ENCODE peak calls at places on chromosomes 11 and 22, in seven cellular contexts. X is GM13977, P is DND-41, H is transverse colon, U is caudate nucleus, R is NCI-H524 treated with DMSO at 0.1 percent for 48 hours, N is NCI-H1417. V is an unnamed sample.

GRCh38 chr11:77669848-77670511 is 32.4 kb upstream of the CLNS1A start:
- DNase-seq in H (no peak), U (no peak), R (no peak), P (no peak), N (peak; percentile 26), X (no peak), V (peak; percentile 95)

GRCh38 chr11:16925495-16926065 is 88.6 kb downstream of the PLEKHA7 start:
- DNase-seq in H (peak; percentile 55), U (peak; percentile 23), X (peak; percentile 59), R (no peak), P (no peak), N (peak; percentile 72), V (peak; percentile 82)

GRCh38 chr11:95335989-95336388 is 105.0 kb upstream of the SESN3 start:
- DNase-seq in U (no peak), X (no peak), P (no peak), H (no peak), R (no peak), N (no peak), V (no peak)

GRCh38 chr22:28435271-28435825 is 244.3 kb downstream of the TTC28 start:
- DNase-seq in X (no peak), N (no peak), H (peak; percentile 16), P (no peak), R (no peak), U (no peak), V (no peak)

GRCh38 chr11:111990381-111990780 is 34.8 kb upstream of the DLAT start:
- DNase-seq in H (no peak), P (no peak), N (no peak), X (no peak), R (no peak), U (no peak), V (no peak)

GRCh38 chr22:20997536-20998257 is 4.2 kb downstream of the THAP7 start:
- DNase-seq in U (no peak), P (peak; percentile 13), X (no peak), H (no peak), N (no peak), R (no peak), V (no peak)

GRCh38 chr11:120710354-120711187 is 199.0 kb downstream of the GRIK4 start:
- DNase-seq in P (no peak), X (no peak), H (peak; percentile 58), R (no peak), U (peak; percentile 58), N (no peak), V (no peak)

GRCh38 chr22:46454910-46455269 is 82.5 kb downstream of the CELSR1 start:
- DNase-seq in N (no peak), R (no peak), P (no peak), X (no peak), H (no peak), U (no peak), V (no peak)

GRCh38 chr11:12221136-12221535 is 110.7 kb downstream of the MICAL2 start:
- DNase-seq in H (no peak), U (no peak), R (no peak), X (no peak), N (no peak), P (no peak), V (no peak)

GRCh38 chr11:61730222-61730994 is 22.0 kb upstream of the MYRF start:
- DNase-seq in X (no peak), U (no peak), H (no peak), P (no peak), N (peak; percentile 98), R (no peak), V (peak; percentile 96)

GRCh38 chr11:1563697-1564534 is 8.2 kb downstream of the DUSP8 start:
- DNase-seq in H (no peak), U (no peak), P (no peak), N (peak; percentile 15), R (peak; percentile 44), X (no peak), V (peak; percentile 52)

GRCh38 chr11:116115801-116116200 is 611.6 kb upstream of the CADM1 start:
- DNase-seq in U (no peak), N (no peak), P (no peak), X (no peak), H (no peak), R (no peak), V (no peak)

GRCh38 chr11:10934293-10934850 is 76.5 kb upstream of the ZBED5 start:
- DNase-seq in P (no peak), X (no peak), H (peak; percentile 46), R (no peak), N (peak; percentile 23), U (no peak), V (peak; percentile 77)

V was measured in DMS53.